ENCODE peak calls at places on chromosomes 2 and 18, in ten cellular contexts. L is stomach, M is psoas muscle, S is RWPE1, D is nephron progenitor cell, Z is fibroblast of lung, W is ovary, A is hepatocyte, V is neural progenitor cell, U is MCF 10A. T is an unnamed sample.

GRCh38 chr2:195498176-195498575 is 158.8 kb upstream of the SLC39A10 start:
- DNase-seq in L (peak), M (no peak), S (peak), D (no peak), Z (peak), W (no peak), A (peak), V (peak), U (peak), T (peak)

GRCh38 chr2:37873229-37873628 is 51.9 kb upstream of the RMDN2 start:
- DNase-seq in L (no peak), M (no peak), S (no peak), D (no peak), Z (no peak), W (no peak), A (no peak), V (no peak), U (no peak), T (no peak)

GRCh38 chr2:144707927-144708326 is 188.0 kb upstream of the ZEB2 start:
- DNase-seq in L (no peak), M (no peak), S (no peak), D (no peak), Z (no peak), W (no peak), A (no peak), V (no peak), U (no peak), T (no peak)

GRCh38 chr18:34120294-34120693 is 104.4 kb downstream of the NOL4 start:
- DNase-seq in L (no peak), M (no peak), S (no peak), D (no peak), Z (no peak), W (no peak), A (no peak), V (no peak), U (no peak), T (no peak)

GRCh38 chr2:130391872-130392670 is 36.2 kb downstream of the PTPN18 start:
- DNase-seq in L (no peak), M (peak), S (no peak), D (peak), Z (no peak), W (peak), A (peak), V (no peak), U (peak), T (no peak)

GRCh38 chr2:85440736-85441135 is 22.2 kb downstream of the SH2D6 start:
- DNase-seq in L (no peak), M (no peak), S (no peak), D (no peak), Z (no peak), W (no peak), A (no peak), V (no peak), U (no peak), T (no peak)

GRCh38 chr2:63093512-63093911 is 42.9 kb downstream of the OTX1 start:
- DNase-seq in L (no peak), M (no peak), S (no peak), D (no peak), Z (no peak), W (no peak), A (no peak), V (peak), U (no peak), T (no peak)

GRCh38 chr2:220455389-220455788 is 828.0 kb downstream of the SLC4A3 start:
- DNase-seq in L (no peak), M (no peak), S (no peak), D (no peak), Z (peak), W (no peak), A (peak), V (no peak), U (no peak), T (no peak)

GRCh38 chr2:66512626-66513025 is 77.7 kb downstream of the MEIS1 start:
- DNase-seq in L (no peak), M (no peak), S (no peak), D (no peak), Z (no peak), W (no peak), A (no peak), V (no peak), U (no peak), T (no peak)

GRCh38 chr18:59220784-59221765 is 1.1 kb downstream of the GRP start:
- DNase-seq in L (no peak), M (no peak), S (no peak), D (peak), Z (no peak), W (no peak), A (no peak), V (peak), U (no peak), T (peak)

GRCh38 chr18:59220164-59220783 is 316 bp downstream of the GRP start:
- DNase-seq in L (no peak), M (no peak), S (no peak), D (peak), Z (no peak), W (no peak), A (no peak), V (peak), U (no peak), T (peak)

GRCh38 chr18:59218018-59218417 is 1.9 kb upstream of the GRP start:
- DNase-seq in L (no peak), M (no peak), S (no peak), D (no peak), Z (no peak), W (no peak), A (no peak), V (peak), U (no peak), T (no peak)

GRCh38 chr18:59219672-59220163 is at the start of gene GRP:
- DNase-seq in L (no peak), M (no peak), S (no peak), D (peak), Z (no peak), W (no peak), A (no peak), V (peak), U (no peak), T (no peak)

DNA sequence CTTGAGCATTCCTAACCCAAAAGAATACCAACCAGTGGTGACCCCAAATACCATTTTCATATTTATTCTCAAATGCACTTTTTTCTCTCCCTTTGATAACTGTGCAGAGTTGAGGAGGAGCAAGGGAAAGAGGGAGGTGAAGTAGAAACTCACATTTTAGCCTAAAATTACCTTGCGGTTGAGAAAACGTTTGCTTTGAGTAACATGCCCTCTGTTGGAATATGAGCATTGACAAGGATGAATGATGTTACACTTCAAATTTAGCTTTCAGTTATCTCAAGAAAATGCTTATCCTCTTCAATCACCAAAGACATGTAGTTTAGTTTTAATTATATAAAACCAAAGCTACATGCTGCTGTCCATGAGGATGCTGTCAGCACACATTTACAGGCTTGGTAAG is 2.4 kb downstream of the GRP start:
- DNase-seq in L (no peak), M (no peak), S (no peak), D (no peak), Z (no peak), W (no peak), A (no peak), V (no peak), U (no peak), T (no peak)
- TF ChIP-seq CTCF in L (no peak), M (no peak), S (no peak), D (no peak), Z (no peak), W (no peak), A (no peak), V (no peak), U (no peak), T (no peak)

DNA sequence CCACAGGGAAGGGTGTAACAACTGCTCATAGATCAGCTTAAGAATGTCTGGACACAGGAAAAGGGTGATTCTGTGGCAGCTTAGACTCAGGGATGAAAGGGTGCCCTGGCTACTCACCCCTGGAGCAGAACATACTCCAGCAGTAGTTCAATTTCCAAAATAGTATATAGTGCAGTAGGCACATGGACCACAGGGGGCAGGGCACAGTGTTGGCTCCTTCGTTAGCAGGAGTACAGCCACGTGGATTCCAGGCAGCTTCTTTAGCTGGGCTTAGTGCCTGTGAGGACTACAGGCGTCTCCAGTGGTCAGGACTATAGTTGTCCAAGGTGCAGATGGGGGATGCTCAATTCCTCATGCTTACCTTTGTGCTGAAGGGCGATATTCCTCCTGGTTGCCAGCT is 277.5 kb upstream of the DDX18 start:
- DNase-seq in L (no peak), M (no peak), S (no peak), D (no peak), Z (no peak), W (no peak), A (no peak), V (no peak), U (no peak), T (no peak)
- TF ChIP-seq CTCF in L (no peak), M (no peak), S (no peak), D (no peak), Z (no peak), W (no peak), A (no peak), V (peak), U (no peak), T (peak)

GRCh38 chr2:109318150-109318948 is 189.3 kb downstream of the SH3RF3 start:
- DNase-seq in L (peak), M (peak), S (no peak), D (peak), Z (peak), W (peak), A (peak), V (peak), U (peak), T (no peak)
- TF ChIP-seq CTCF in L (no peak), M (peak), S (peak), D (no peak), Z (peak), W (no peak), A (peak), V (no peak), U (no peak), T (no peak)

DNA sequence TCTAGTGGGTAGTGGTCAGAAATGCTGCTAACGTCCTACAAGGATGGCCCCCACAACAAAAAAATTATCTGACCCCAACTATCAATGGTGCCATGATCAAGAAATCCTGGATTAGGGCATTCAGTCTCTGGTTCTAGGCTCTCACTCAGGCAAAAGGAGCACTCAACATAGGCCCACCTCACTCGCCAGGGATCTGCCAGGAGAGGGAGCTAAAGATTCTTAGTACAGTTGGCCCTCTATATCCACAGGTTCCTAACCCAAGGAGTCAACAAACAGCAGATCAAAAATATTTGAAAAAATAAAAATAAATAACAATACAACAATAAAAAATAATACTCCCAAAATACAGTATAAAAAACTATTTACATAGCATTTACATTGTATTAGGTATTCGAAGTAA is 10.0 kb downstream of the SLC4A5 start:
- DNase-seq in L (peak), M (no peak), S (no peak), D (peak), Z (peak), W (no peak), A (peak), V (peak), U (peak), T (peak)
- TF ChIP-seq CTCF in L (no peak), M (no peak), S (no peak), D (peak), Z (peak), W (no peak), A (peak), V (peak), U (peak), T (peak)

T was measured in endothelial cell.